ENCODE peak calls at places on chromosomes 16 and 17, in six cellular contexts. S is HCT116, F is heart left ventricle, D is A549, V is IMR-90, C is endothelial cell of umbilical vein. P is an unnamed sample.

GRCh38 chr16:88376835-88377726 is 5.7 kb upstream of the ZNF469 start:
- DNase-seq in D (no peak), C (no peak), F (peak; percentile 53), V (no peak), S (no peak), P (peak; percentile 51)

GRCh38 chr16:85605912-85606841 is 6.9 kb upstream of the GSE1 start:
- DNase-seq in V (no peak), S (no peak), C (no peak), D (no peak), F (no peak), P (no peak)

GRCh38 chr16:89827383-89828198 is 684 bp upstream of the SPIRE2 start:
- DNase-seq in V (peak; percentile 62), C (peak; percentile 18), D (peak; percentile 40), F (no peak), S (peak; percentile 54), P (peak; percentile 53)

GRCh38 chr16:85202051-85202601 is 89.9 kb upstream of the CIBAR2 start:
- DNase-seq in C (no peak), S (no peak), V (no peak), D (no peak), F (no peak), P (no peak)

GRCh38 chr16:76035689-76036088 is 241.5 kb upstream of the CNTNAP4 start:
- DNase-seq in S (peak; percentile 2), D (no peak), V (no peak), C (no peak), F (no peak), P (no peak)

GRCh38 chr17:57927048-57927723 is 28.0 kb downstream of the CUEDC1 start:
- DNase-seq in F (no peak), C (peak; percentile 73), V (peak; percentile 82), S (no peak), D (no peak), P (no peak)

GRCh38 chr16:3171855-3172593 is 16.0 kb upstream of the OR1F1 start:
- DNase-seq in F (peak; percentile 49), V (peak; percentile 76), C (no peak), S (no peak), D (peak; percentile 82), P (no peak)

GRCh38 chr17:27206447-27206846 is 87.5 kb upstream of the WSB1 start:
- DNase-seq in D (no peak), V (no peak), F (no peak), S (peak; percentile 23), C (no peak), P (no peak)

GRCh38 chr16:31453255-31454204 is 5.8 kb upstream of the ARMC5 start:
- DNase-seq in C (no peak), S (no peak), D (no peak), F (no peak), V (peak; percentile 36), P (no peak)

GRCh38 chr16:85004587-85005205 is 6.6 kb downstream of the ZDHHC7 start:
- DNase-seq in D (peak; percentile 77), F (no peak), V (peak; percentile 95), C (peak; percentile 23), S (no peak), P (peak; percentile 93)

GRCh38 chr17:29434550-29434949 is 44.4 kb downstream of the TAOK1 start:
- DNase-seq in C (no peak), D (no peak), V (no peak), S (no peak), F (no peak), P (no peak)

GRCh38 chr17:50640701-50641338 is 6.1 kb downstream of the ABCC3 start:
- DNase-seq in D (no peak), C (peak; percentile 84), F (no peak), V (no peak), S (no peak), P (no peak)

DNA sequence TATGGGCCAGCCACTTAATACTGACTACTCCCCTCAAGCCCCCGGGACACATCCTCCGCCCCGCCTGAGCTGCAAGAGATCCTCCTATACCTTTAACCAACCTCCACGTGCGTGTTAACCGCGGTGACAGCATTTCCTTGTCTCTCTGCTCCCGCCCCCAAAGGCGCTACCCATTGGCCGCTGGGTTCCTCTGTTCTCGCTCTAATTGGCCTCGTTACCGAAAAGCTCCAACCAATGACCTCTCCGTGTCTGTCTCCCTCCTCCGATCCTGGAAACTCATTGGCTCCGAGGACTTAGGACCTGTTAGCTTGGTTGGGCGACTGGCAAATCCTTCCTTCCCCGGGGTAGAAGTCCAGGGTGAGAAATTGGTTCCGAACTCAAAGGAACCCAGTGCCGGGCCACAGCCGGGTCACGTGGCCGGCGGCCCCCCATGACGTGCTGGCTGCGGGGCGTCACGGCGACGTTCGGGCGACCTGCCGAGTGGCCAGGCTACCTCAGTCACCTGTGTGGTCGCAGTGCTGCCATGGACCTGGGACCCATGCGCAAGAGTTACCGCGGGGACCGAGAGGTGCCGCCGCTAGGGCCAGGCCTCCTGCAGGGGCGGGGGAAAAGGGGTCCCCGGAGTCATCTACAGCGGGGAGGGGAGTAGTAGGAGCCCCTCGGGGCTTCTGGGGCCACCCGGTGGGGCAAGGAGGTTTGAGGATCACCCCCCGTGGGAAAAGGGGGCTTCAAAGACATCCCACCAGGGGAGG is at the start of gene PNPO:
- DNase-seq in D (peak; percentile 100), V (peak; percentile 97), S (peak; percentile 100), F (peak; percentile 92), C (peak; percentile 99), P (peak; percentile 97)
- TF ChIP-seq POLR2A in D (peak; percentile 82), V (no peak), S (no peak), F (no peak), C (no peak), P (peak; percentile 73)

GRCh38 chr17:2380225-2380922 is 20.5 kb downstream of the MNT start:
- DNase-seq in S (no peak), D (no peak), C (no peak), V (no peak), F (no peak), P (no peak)

GRCh38 chr17:2384439-2385127 is 16.3 kb downstream of the MNT start:
- DNase-seq in D (no peak), V (no peak), C (no peak), S (no peak), F (no peak), P (no peak)

GRCh38 chr17:2385240-2386202 is 15.3 kb downstream of the MNT start:
- DNase-seq in D (no peak), F (peak; percentile 47), S (no peak), C (no peak), V (no peak), P (no peak)

GRCh38 chr17:2386400-2387085 is 14.3 kb downstream of the MNT start:
- DNase-seq in C (no peak), V (no peak), F (peak; percentile 49), S (no peak), D (no peak), P (no peak)

GRCh38 chr17:2383628-2384167 is 17.2 kb downstream of the MNT start:
- DNase-seq in F (no peak), S (no peak), D (no peak), C (no peak), V (no peak), P (no peak)
- TF ChIP-seq POLR2A in F (no peak), S (no peak), D (no peak), C (no peak), V (no peak), P (no peak)

DNA sequence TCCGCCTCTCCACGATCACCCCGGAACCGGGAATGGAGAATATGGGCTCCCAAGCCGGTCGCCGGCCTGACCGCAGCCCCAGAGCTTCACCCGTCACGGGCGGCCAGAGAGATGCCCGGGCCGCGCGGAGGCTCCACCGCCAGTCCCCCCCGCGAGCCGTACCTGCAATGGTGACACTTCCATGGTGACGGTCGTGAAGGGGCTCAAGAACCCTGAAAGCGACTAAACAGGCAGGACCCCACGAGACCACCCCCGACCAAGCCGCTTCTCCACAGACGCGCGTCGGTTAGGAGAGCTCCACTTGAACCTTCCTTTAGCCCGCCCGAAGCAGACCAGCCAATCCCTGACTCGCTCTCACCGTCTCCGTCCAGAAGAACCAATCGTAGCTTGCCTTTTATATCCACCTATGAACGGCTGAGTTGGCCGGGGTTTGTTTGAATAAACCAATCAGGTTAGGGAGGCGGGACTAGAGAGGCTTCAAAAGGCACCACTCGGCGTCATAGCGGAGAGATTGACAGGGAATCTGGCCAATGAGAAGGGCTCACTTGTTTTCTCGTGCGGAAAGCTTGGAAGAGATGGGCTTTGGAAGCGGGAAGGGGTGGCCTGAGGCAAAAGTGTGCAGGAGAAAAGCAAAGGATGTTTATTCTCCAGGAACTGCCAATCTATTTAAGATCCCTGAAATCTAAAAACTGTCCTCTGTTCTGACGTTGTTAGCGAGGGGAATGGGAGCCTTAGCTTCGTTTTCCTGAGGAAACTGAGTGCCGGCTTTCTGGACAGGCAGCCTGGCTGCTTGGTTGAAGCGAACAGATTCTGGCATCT is at the start of gene TOP2A:
- DNase-seq in F (peak; percentile 88), D (peak; percentile 100), V (peak; percentile 100), C (peak; percentile 100), S (peak; percentile 100), P (peak; percentile 97)
- TF ChIP-seq POLR2A in F (no peak), D (peak; percentile 62), V (peak; percentile 68), C (peak; percentile 67), S (peak; percentile 68), P (peak; percentile 88)

GRCh38 chr16:53489754-53490153 is 13.3 kb downstream of the AKTIP start:
- DNase-seq in F (no peak), V (no peak), D (no peak), S (no peak), C (no peak), P (no peak)

GRCh38 chr16:53482123-53482522 is 20.9 kb downstream of the AKTIP start:
- DNase-seq in S (no peak), V (peak; percentile 21), C (peak; percentile 61), F (no peak), D (no peak), P (no peak)

GRCh38 chr16:53480394-53480793 is 22.6 kb downstream of the AKTIP start:
- DNase-seq in F (no peak), S (no peak), C (no peak), V (no peak), D (no peak), P (no peak)

GRCh38 chr16:53484542-53484941 is 18.5 kb downstream of the AKTIP start:
- DNase-seq in D (no peak), F (no peak), V (no peak), C (no peak), S (no peak), P (no peak)

GRCh38 chr16:53486230-53486629 is 16.8 kb downstream of the AKTIP start:
- DNase-seq in S (no peak), C (no peak), F (no peak), V (no peak), D (no peak), P (no peak)
- TF ChIP-seq POLR2A in S (no peak), C (no peak), F (no peak), V (no peak), D (no peak), P (no peak)

GRCh38 chr16:19183187-19183586 is 15.1 kb downstream of the SYT17 start:
- DNase-seq in C (no peak), D (no peak), F (no peak), S (no peak), V (no peak), P (no peak)

GRCh38 chr16:19180741-19181140 is 12.7 kb downstream of the SYT17 start:
- DNase-seq in D (no peak), F (no peak), V (no peak), S (no peak), C (no peak), P (no peak)

GRCh38 chr16:19177111-19177747 is 9.2 kb downstream of the SYT17 start:
- DNase-seq in F (no peak), D (no peak), V (no peak), S (no peak), C (no peak), P (no peak)

GRCh38 chr16:19182487-19182886 is 14.4 kb downstream of the SYT17 start:
- DNase-seq in F (no peak), S (no peak), V (no peak), C (no peak), D (no peak), P (no peak)

GRCh38 chr16:19179890-19180490 is 11.9 kb downstream of the SYT17 start:
- DNase-seq in D (peak; percentile 76), C (peak; percentile 63), V (peak; percentile 33), S (peak; percentile 31), F (peak; percentile 81), P (peak; percentile 63)
- TF ChIP-seq POLR2A in D (no peak), C (no peak), V (no peak), S (no peak), F (no peak), P (no peak)